ENCODE peak calls at places on chromosomes 13 and 19, in four cellular contexts. Z is GM12878, M is K562, S is HL-60. I is an unnamed sample.

GRCh38 chr13:45242070-45242469 is 41.2 kb upstream of the KCTD4 start:
- DNase-seq in Z (no peak), M (no peak), S (peak; percentile 28), I (no peak)

GRCh38 chr13:30725331-30726085 is 9.8 kb upstream of the ALOX5AP start:
- DNase-seq in Z (no peak), M (no peak), S (no peak), I (no peak)

GRCh38 chr13:98315466-98315865 is 138.4 kb upstream of the RNF113B start:
- DNase-seq in Z (no peak), M (no peak), S (no peak), I (no peak)

GRCh38 chr13:58858870-58859371 is 1227.4 kb downstream of the PCDH17 start:
- DNase-seq in Z (no peak), M (no peak), S (no peak), I (no peak)

GRCh38 chr13:110470272-110471009 is 91.1 kb downstream of the RAB20 start:
- DNase-seq in Z (no peak), M (no peak), S (peak; percentile 50), I (no peak)

GRCh38 chr19:56751078-56751489 is 79.5 kb upstream of the ZNF835 start:
- DNase-seq in Z (no peak), M (no peak), S (no peak), I (no peak)

GRCh38 chr19:50204811-50205675 is 1.6 kb downstream of the MYH14 start:
- DNase-seq in Z (no peak), M (peak; percentile 42), S (no peak), I (no peak)

GRCh38 chr13:52677823-52678222 is 25.2 kb downstream of the SUGT1 start:
- DNase-seq in Z (no peak), M (no peak), S (no peak), I (no peak)

GRCh38 chr13:40672310-40673060 is 6.0 kb upstream of the FOXO1 start:
- DNase-seq in Z (no peak), M (peak; percentile 84), S (no peak), I (no peak)

GRCh38 chr19:49534632-49535385 is 7.0 kb downstream of the RCN3 start:
- DNase-seq in Z (no peak), M (no peak), S (peak; percentile 58), I (no peak)

GRCh38 chr13:65133094-65133493 is 2097.0 kb downstream of the PCDH9 start:
- DNase-seq in Z (no peak), M (no peak), S (no peak), I (no peak)

GRCh38 chr13:76225815-76226489 is 589.8 kb downstream of the LMO7 start:
- DNase-seq in Z (no peak), M (no peak), S (no peak), I (no peak)

GRCh38 chr13:95660981-95661581 is 15.9 kb upstream of the DNAJC3 start:
- DNase-seq in Z (no peak), M (peak; percentile 28), S (peak; percentile 58), I (no peak)

GRCh38 chr19:15123900-15124299 is 16.7 kb downstream of the SYDE1 start:
- DNase-seq in Z (no peak), M (no peak), S (no peak), I (no peak)

GRCh38 chr13:25224151-25224550 is 52.1 kb upstream of the AMER2 start:
- DNase-seq in Z (no peak), M (no peak), S (no peak), I (no peak)

GRCh38 chr13:33110713-33111413 is 94.6 kb downstream of the KL start:
- DNase-seq in Z (no peak), M (no peak), S (no peak), I (no peak)

GRCh38 chr13:50387124-50387581 is 371.9 kb downstream of the KCNRG start:
- DNase-seq in Z (no peak), M (peak; percentile 65), S (peak; percentile 32), I (no peak)

GRCh38 chr13:70353096-70353495 is 244.8 kb upstream of the KLHL1 start:
- DNase-seq in Z (no peak), M (no peak), S (no peak), I (no peak)

DNA sequence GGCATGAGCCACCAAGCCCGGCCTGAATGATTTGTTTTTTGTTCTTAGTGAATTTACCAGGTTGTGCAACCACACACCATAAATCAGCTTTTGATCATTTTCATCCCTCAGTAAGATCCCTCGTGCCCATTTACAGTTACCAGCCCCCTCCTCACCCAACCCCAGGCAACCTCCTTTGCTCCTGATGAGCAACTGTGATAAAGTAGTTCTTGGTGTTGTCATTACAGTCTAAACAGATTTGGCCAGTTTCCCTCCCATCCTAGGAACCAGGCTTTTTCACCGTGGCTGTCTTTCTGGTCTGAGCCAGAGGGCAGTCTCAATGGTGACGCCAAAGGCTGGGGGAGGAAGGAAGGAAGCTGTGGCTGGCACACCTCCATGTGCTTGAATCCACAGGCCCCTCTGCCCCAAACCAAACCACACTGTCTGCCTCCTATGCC is 61.2 kb upstream of the WDFY2 start:
- DNase-seq in Z (no peak), M (no peak), S (peak; percentile 91), I (no peak)
- TF ChIP-seq SPI1 in Z (no peak), M (no peak), S (no peak), I (no peak)

GRCh38 chr19:41425174-41426115 is 1.7 kb downstream of the B3GNT8 start:
- DNase-seq in Z (no peak), M (no peak), S (peak; percentile 70), I (no peak)
- TF ChIP-seq SPI1 in Z (no peak), M (no peak), S (no peak), I (no peak)

DNA sequence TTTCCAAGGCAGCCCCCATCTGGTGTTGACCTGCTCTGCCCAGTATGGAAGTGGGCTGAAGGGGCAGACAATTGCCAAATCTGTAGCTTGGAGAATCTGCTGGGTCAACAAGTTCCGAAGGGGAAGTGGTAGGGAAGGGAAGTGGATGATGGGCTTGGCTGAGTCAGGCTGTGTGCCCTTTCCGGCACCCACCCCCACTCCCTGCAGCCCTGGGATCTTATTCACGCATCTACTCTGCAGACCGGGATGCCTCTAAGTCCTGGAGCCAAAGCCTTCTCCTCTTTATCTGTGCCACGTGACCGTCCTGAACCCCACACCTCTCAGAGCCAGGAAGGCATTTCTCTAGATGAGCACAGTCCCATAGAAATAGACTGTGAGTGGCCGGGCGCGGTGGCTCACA is 7.5 kb upstream of the C5AR2 start:
- DNase-seq in Z (no peak), M (no peak), S (peak; percentile 73), I (no peak)
- TF ChIP-seq SPI1 in Z (peak; percentile 9), M (peak; percentile 87), S (peak; percentile 97), I (no peak)

DNA sequence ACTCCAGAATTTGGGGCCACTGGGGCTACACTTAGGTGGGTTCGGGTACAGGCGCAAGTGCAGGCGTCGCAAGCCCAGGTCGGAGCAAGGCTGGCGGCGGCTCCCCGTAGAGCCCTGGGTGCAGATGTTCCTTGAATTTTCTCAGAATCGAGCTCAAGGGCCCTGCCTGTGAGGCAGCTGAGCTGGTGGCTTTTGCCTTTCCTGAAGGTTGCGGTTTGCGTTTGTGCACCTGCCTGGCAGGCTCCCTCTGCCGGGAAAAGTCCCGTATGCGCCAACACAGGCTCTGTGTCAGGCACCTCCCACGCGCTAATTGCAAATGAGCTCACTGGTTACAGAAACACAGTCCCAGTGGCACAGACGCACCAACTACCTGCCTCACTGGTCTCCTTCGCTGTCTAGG is 5.9 kb downstream of the DOHH start:
- DNase-seq in Z (no peak), M (no peak), S (no peak), I (no peak)
- TF ChIP-seq SPI1 in Z (no peak), M (no peak), S (no peak), I (no peak)

GRCh38 chr19:35736913-35737886 is 5.1 kb downstream of the IGFLR1 start:
- DNase-seq in Z (no peak), M (no peak), S (no peak), I (peak; percentile 36)
- TF ChIP-seq SPI1 in Z (no peak), M (no peak), S (no peak), I (no peak)

GRCh38 chr19:5407356-5407755 is 47.9 kb upstream of the ZNRF4 start:
- DNase-seq in Z (no peak), M (peak; percentile 69), S (no peak), I (no peak)
- TF ChIP-seq SPI1 in Z (no peak), M (no peak), S (no peak), I (no peak)

GRCh38 chr19:33024398-33024797 is 40.3 kb downstream of the RHPN2 start:
- DNase-seq in Z (no peak), M (no peak), S (no peak), I (no peak)

DNA sequence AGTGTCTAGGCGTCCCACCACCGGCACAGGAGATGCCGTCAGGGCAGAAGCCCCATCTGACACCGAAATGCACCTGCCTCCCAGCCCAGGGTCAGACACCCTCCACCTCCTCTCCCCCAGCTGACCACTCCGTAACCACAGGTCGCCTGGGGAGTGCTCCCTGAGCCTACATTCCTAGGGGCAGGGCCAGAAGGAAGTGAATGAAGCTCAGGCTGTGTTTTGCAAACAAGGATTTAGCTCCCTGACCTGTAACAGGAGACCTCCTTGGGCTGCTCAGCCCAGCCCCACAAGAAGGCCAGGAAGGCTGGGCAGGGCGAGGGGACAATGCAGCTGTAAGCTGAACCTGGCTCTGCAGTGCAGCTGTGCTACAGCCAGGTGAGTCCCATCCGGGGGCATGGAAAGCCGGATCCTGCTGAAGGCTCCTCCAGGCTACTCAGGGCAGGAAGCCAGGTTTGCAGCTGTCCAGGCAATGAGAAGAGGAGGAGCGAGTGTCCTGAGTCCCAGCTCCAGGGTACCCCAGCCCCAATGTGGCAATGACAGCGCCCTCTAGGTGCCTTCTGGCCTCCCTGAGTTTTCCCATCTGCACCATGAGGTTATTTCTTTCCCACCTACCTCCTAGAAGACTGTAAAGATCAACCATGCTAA is 42.1 kb downstream of the RHPN2 start:
- DNase-seq in Z (no peak), M (no peak), S (no peak), I (no peak)
- TF ChIP-seq SPI1 in Z (no peak), M (no peak), S (no peak), I (no peak)

DNA sequence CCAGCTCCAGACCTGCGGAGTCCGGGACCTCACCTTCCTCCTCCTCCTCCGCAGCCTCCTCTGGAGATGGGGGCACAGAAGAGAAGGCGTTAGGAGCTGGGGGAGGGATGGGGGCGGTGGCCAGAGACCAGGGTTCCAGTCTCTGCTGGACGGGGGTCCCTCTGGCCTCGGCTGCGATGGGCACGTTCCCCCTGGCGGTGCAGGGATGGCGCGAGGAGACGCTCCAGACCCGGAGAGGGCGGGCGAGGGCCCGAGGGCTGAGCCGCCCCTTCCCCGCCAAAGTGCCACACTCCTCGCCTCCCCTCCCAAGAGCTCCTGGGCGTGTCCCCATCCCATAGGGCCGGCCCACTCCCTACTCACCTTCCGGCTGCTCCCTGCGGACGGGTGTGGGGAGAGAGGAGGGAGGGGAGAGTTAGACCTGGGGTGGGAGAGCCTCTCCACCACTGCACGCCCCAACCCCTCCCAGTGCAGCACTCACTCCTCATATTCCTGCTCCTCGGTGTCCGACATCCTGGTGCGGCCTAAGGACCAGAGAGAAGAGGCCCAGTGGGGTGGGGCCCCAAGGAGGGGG is 2.3 kb downstream of the TNNT1 start:
- DNase-seq in Z (no peak), M (peak; percentile 92), S (no peak), I (no peak)
- TF ChIP-seq SPI1 in Z (no peak), M (no peak), S (no peak), I (no peak)

GRCh38 chr19:18542936-18543813 is at the start of gene FKBP8:
- DNase-seq in Z (no peak), M (peak; percentile 97), S (peak; percentile 93), I (peak; percentile 99)
- TF ChIP-seq SPI1 in Z (no peak), M (no peak), S (no peak), I (no peak)